ENCODE peak calls at places on chromosomes 3 and 15, in six cellular contexts. F is EH; E is effector CD4-positive, alpha-beta T cell; P is AG08395; Q is SHP77; O is T-cell. W is an unnamed sample.

GRCh38 chr3:143016321-143016972 is 15.1 kb downstream of the U2SURP start:
- DNase-seq in F (peak), E (no peak), P (no peak), Q (no peak), O (no peak), W (peak)

GRCh38 chr15:55151621-55152020 is 45.1 kb downstream of the RSL24D1 start:
- DNase-seq in F (no peak), E (no peak), P (no peak), Q (peak), O (no peak), W (no peak)

GRCh38 chr15:58258501-58259274 is 120.5 kb downstream of the AQP9 start:
- DNase-seq in F (no peak), E (no peak), P (no peak), Q (no peak), O (no peak), W (no peak)

GRCh38 chr3:81749285-81749684 is 12.2 kb downstream of the GBE1 start:
- DNase-seq in F (peak), E (no peak), P (no peak), Q (no peak), O (no peak), W (peak)

GRCh38 chr15:38706956-38707355 is 142.3 kb upstream of the RASGRP1 start:
- DNase-seq in F (no peak), E (no peak), P (no peak), Q (no peak), O (no peak), W (peak)

GRCh38 chr3:257826-258225 is 61.3 kb downstream of the CHL1 start:
- DNase-seq in F (no peak), E (no peak), P (no peak), Q (no peak), O (no peak), W (no peak)

GRCh38 chr3:73080201-73080966 is 18.9 kb downstream of the EBLN2 start:
- DNase-seq in F (no peak), E (no peak), P (no peak), Q (no peak), O (no peak), W (no peak)

GRCh38 chr15:78840661-78841060 is 29.4 kb upstream of the ADAMTS7 start:
- DNase-seq in F (peak), E (no peak), P (no peak), Q (no peak), O (no peak), W (no peak)

GRCh38 chr3:46868948-46869347 is 5.7 kb upstream of the MYL3 start:
- DNase-seq in F (no peak), E (no peak), P (no peak), Q (no peak), O (no peak), W (no peak)

GRCh38 chr3:129123314-129124060 is 1.9 kb upstream of the RAB43 start:
- DNase-seq in F (peak), E (no peak), P (peak), Q (no peak), O (no peak), W (no peak)

GRCh38 chr3:118987466-118987865 is 47.2 kb downstream of the IGSF11 start:
- DNase-seq in F (peak), E (no peak), P (peak), Q (no peak), O (no peak), W (no peak)

GRCh38 chr3:13574083-13574797 is 25.3 kb downstream of the FBLN2 start:
- DNase-seq in F (peak), E (no peak), P (no peak), Q (no peak), O (no peak), W (no peak)

GRCh38 chr3:5022966-5023776 is 43.9 kb downstream of the BHLHE40 start:
- DNase-seq in F (peak), E (no peak), P (peak), Q (peak), O (no peak), W (peak)

GRCh38 chr3:123138819-123139517 is 62.8 kb upstream of the SEC22A start:
- DNase-seq in F (peak), E (no peak), P (peak), Q (no peak), O (no peak), W (no peak)

GRCh38 chr15:34154725-34155204 is 52.9 kb downstream of the PGBD4 start:
- DNase-seq in F (peak), E (no peak), P (no peak), Q (no peak), O (no peak), W (peak)

GRCh38 chr3:64304996-64305395 is 79.7 kb upstream of the PRICKLE2 start:
- DNase-seq in F (no peak), E (no peak), P (no peak), Q (no peak), O (no peak), W (no peak)

GRCh38 chr3:194148383-194148782 is 12.4 kb downstream of the HES1 start:
- DNase-seq in F (peak), E (no peak), P (no peak), Q (no peak), O (no peak), W (no peak)

GRCh38 chr15:25244731-25245585 is 193.9 kb downstream of the UBE3A start:
- DNase-seq in F (no peak), E (no peak), P (no peak), Q (no peak), O (no peak), W (no peak)

GRCh38 chr3:51735039-51735438 is 28.2 kb downstream of the GRM2 start:
- DNase-seq in F (no peak), E (no peak), P (no peak), Q (no peak), O (no peak), W (no peak)

GRCh38 chr15:48596415-48596814 is 49.1 kb downstream of the FBN1 start:
- DNase-seq in F (no peak), E (no peak), P (no peak), Q (no peak), O (no peak), W (no peak)

GRCh38 chr3:188627652-188628051 is 473.7 kb downstream of the LPP start:
- DNase-seq in F (peak), E (no peak), P (peak), Q (no peak), O (no peak), W (peak)

GRCh38 chr15:88342666-88343065 is 86.1 kb upstream of the NTRK3 start:
- DNase-seq in F (peak), E (no peak), P (peak), Q (no peak), O (no peak), W (no peak)

GRCh38 chr3:17166369-17166768 is 281.6 kb downstream of the PLCL2 start:
- DNase-seq in F (no peak), E (no peak), P (no peak), Q (no peak), O (no peak), W (no peak)

GRCh38 chr15:44535509-44536297 is 1.2 kb upstream of the EIF3J start:
- DNase-seq in F (no peak), E (peak), P (no peak), Q (no peak), O (peak), W (peak)

GRCh38 chr3:81753416-81754014 is 7.9 kb downstream of the GBE1 start:
- DNase-seq in F (no peak), E (no peak), P (no peak), Q (no peak), O (no peak), W (no peak)

GRCh38 chr3:168251371-168251770 is 155.6 kb upstream of the GOLIM4 start:
- DNase-seq in F (no peak), E (no peak), P (no peak), Q (no peak), O (no peak), W (no peak)

GRCh38 chr3:38151667-38152265 is 13.3 kb downstream of the MYD88 start:
- DNase-seq in F (no peak), E (no peak), P (no peak), Q (no peak), O (no peak), W (peak)

GRCh38 chr15:70127288-70127746 is 29.6 kb upstream of the TLE3 start:
- DNase-seq in F (no peak), E (no peak), P (no peak), Q (no peak), O (no peak), W (no peak)

GRCh38 chr3:4675704-4676103 is 182.6 kb downstream of the ITPR1 start:
- DNase-seq in F (no peak), E (no peak), P (no peak), Q (no peak), O (no peak), W (no peak)

GRCh38 chr15:96974761-96975160 is 644.3 kb downstream of the NR2F2 start:
- DNase-seq in F (no peak), E (no peak), P (no peak), Q (no peak), O (no peak), W (peak)

GRCh38 chr3:126893651-126894050 is 89.3 kb upstream of the PLXNA1 start:
- DNase-seq in F (no peak), E (no peak), P (no peak), Q (no peak), O (no peak), W (no peak)